ENCODE peak calls at places on chromosomes 4 and X, in eight cellular contexts. T is small intestine, J is mesenchymal stem cell, W is stomach, F is tibial nerve, H is WERI-Rb-1, Z is neural progenitor cell, X is heart right ventricle. N is an unnamed sample.

GRCh38 chr4:76518241-76518640 is 83.2 kb downstream of the SHROOM3 start:
- DNase-seq in J (no peak), F (no peak), Z (no peak), T (no peak), H (no peak), X (no peak), W (no peak), N (no peak)

GRCh38 chrX:10900585-10901289 is 210.4 kb upstream of the HCCS start:
- DNase-seq in H (no peak), T (peak; percentile 12), F (no peak), Z (no peak), J (peak; percentile 64), W (no peak), X (no peak), N (no peak)

GRCh38 chrX:74431807-74432206 is 10.5 kb downstream of the SLC16A2 start:
- DNase-seq in Z (peak; percentile 13), F (no peak), W (no peak), J (no peak), H (no peak), X (no peak), T (no peak), N (no peak)

GRCh38 chrX:34063616-34064015 is 68.5 kb downstream of the FAM47A start:
- DNase-seq in H (no peak), Z (no peak), J (peak; percentile 0), W (no peak), F (no peak), T (no peak), X (no peak), N (no peak)

GRCh38 chr4:187383181-187383580 is 612.4 kb upstream of the ZFP42 start:
- DNase-seq in H (no peak), X (no peak), F (no peak), T (no peak), J (no peak), W (no peak), Z (no peak), N (no peak)

GRCh38 chr4:38344929-38345328 is 319.1 kb upstream of the KLF3 start:
- DNase-seq in X (no peak), Z (no peak), W (no peak), T (no peak), J (peak; percentile 39), H (no peak), F (no peak), N (no peak)

GRCh38 chrX:37060999-37061398 is 52.8 kb downstream of the FAM47C start:
- DNase-seq in W (no peak), J (peak; percentile 33), X (no peak), T (peak; percentile 16), Z (peak; percentile 54), H (no peak), F (no peak), N (peak; percentile 8)

GRCh38 chr4:56757270-56757746 is 64.2 kb downstream of the SPINK2 start:
- DNase-seq in W (no peak), X (no peak), Z (no peak), J (peak; percentile 89), F (no peak), T (no peak), H (peak; percentile 53), N (no peak)

GRCh38 chrX:45847966-45848365 is 647.3 kb upstream of the DIPK2B start:
- DNase-seq in W (no peak), Z (no peak), H (no peak), F (no peak), T (no peak), J (peak; percentile 13), X (no peak), N (no peak)

GRCh38 chrX:129462707-129463106 is 60.6 kb downstream of the SMARCA1 start:
- DNase-seq in T (no peak), Z (no peak), H (no peak), W (no peak), F (no peak), J (no peak), X (no peak), N (no peak)

GRCh38 chrX:104156630-104157529 is at the start of gene SLC25A53:
- DNase-seq in Z (peak; percentile 91), J (peak; percentile 85), F (peak; percentile 69), T (peak; percentile 83), X (peak; percentile 71), H (peak; percentile 82), W (peak; percentile 75), N (peak; percentile 79)

GRCh38 chr4:183837222-183837621 is 67.9 kb upstream of the STOX2 start:
- DNase-seq in W (no peak), T (no peak), X (no peak), J (no peak), H (no peak), Z (no peak), F (no peak), N (no peak)

GRCh38 chr4:47482326-47482725 is 2.7 kb upstream of the ATP10D start:
- DNase-seq in W (no peak), Z (no peak), T (no peak), J (peak; percentile 63), F (no peak), X (no peak), H (no peak), N (no peak)

GRCh38 chrX:136619889-136620505 is 28.0 kb upstream of the CD40LG start:
- DNase-seq in J (no peak), H (no peak), W (no peak), Z (no peak), T (no peak), X (no peak), F (no peak), N (no peak)

GRCh38 chr4:1504786-1505500 is 98.7 kb upstream of the NKX1-1 start:
- DNase-seq in X (no peak), J (no peak), T (no peak), F (no peak), W (no peak), Z (no peak), H (peak; percentile 4), N (no peak)

GRCh38 chrX:124594017-124594651 is 247.8 kb downstream of the SH2D1A start:
- DNase-seq in X (no peak), Z (no peak), J (peak; percentile 16), F (no peak), H (no peak), W (no peak), T (no peak), N (no peak)

DNA sequence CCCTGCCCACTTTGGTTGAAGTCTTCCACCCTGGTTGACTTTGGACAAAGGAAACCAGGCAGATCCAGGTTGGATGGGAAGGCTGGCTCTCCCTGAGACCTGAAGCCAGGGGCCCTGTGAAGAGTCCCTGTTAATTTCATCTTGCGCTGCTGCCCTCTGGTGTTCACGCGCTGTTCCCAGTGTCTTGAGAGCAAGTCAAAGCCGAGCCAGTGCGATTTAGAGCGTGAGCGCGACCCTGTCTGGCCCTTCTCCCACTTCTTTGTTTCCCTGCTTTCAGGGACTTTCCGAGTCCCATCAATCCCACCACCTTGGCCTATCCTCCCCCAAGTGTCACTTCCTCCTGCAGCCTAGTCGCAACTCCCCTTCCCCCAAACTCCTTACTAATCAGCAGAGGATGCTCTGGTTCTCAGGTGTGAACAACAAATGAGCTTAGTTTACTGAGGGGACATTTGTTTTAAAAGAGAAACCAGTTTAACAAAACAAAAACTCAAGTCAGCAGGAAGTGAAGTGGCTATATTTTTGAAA is 25.8 kb upstream of the CHRNA9 start:
- DNase-seq in X (peak; percentile 86), H (peak; percentile 92), T (peak; percentile 87), F (peak; percentile 98), Z (peak; percentile 93), W (peak; percentile 95), J (peak; percentile 83), N (peak; percentile 90)
- H3K4me3 ChIP-seq in X (no peak overlapping the region), H (no peak overlapping the region), T (no peak overlapping the region), F (no peak overlapping the region), Z (no peak overlapping the region), W (no peak overlapping the region), J (no peak overlapping the region), N (peak overlapping the region; percentile 30)

GRCh38 chr4:14787221-14787620 is 215.1 kb upstream of the CPEB2 start:
- DNase-seq in X (no peak), H (no peak), J (no peak), T (no peak), F (no peak), W (no peak), Z (no peak), N (no peak)

GRCh38 chr4:14783011-14783877 is 219.0 kb upstream of the CPEB2 start:
- DNase-seq in W (no peak), H (no peak), F (no peak), T (no peak), Z (no peak), J (no peak), X (no peak), N (no peak)

GRCh38 chr4:14792702-14793227 is 209.5 kb upstream of the CPEB2 start:
- DNase-seq in Z (no peak), T (no peak), J (no peak), F (no peak), H (no peak), X (no peak), W (no peak), N (no peak)

GRCh38 chr4:14790487-14790886 is 211.8 kb upstream of the CPEB2 start:
- DNase-seq in H (no peak), Z (no peak), X (no peak), F (no peak), W (no peak), T (no peak), J (no peak), N (no peak)

DNA sequence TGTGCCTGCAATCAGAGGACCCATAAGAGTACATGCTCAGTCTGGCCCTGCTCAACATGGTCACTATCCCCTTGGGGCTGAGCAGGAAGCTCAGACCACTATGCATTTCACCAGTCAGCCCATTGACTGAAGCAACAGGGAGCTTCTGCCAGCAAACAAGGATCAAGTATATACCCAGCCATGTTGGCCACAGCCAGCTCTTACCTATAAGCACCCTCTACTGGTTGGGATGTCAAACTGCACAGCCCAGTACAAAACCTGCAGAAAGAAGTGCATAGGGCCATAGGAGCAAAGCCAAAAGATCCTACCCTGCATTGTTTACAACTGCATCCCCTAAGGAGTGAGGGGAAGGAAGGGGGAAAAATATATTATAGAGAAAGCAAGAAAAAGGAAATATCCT is 214.4 kb upstream of the CPEB2 start:
- DNase-seq in J (peak; percentile 45), T (peak; percentile 11), Z (no peak), X (no peak), F (no peak), W (no peak), H (peak; percentile 24), N (peak; percentile 16)
- H3K9me3 ChIP-seq in J (peaks cover 18% of the 10 kb centered on the region), T (no peaks in the 10 kb centered on the region), Z (peaks cover 7% of the 10 kb centered on the region), X (peaks cover 35% of the 10 kb centered on the region), F (no peaks in the 10 kb centered on the region), W (no peaks in the 10 kb centered on the region), H (peaks cover 7% of the 10 kb centered on the region), N (no peaks in the 10 kb centered on the region)

GRCh38 chrX:48848847-48849246 is 13.4 kb upstream of the PCSK1N start:
- DNase-seq in T (no peak), X (no peak), W (no peak), F (no peak), H (no peak), J (no peak), Z (no peak), N (no peak)
- H3K4me3 ChIP-seq in T (no peak overlapping the region), X (no peak overlapping the region), W (no peak overlapping the region), F (no peak overlapping the region), H (no peak overlapping the region), J (no peak overlapping the region), Z (no peak overlapping the region), N (no peak overlapping the region)

GRCh38 chrX:56505866-56506265 is 57.6 kb upstream of the UBQLN2 start:
- DNase-seq in W (no peak), F (no peak), J (no peak), T (no peak), H (no peak), Z (no peak), X (no peak), N (no peak)
- H3K9me3 ChIP-seq in W (peaks cover 31% of the 10 kb centered on the region), F (no peaks in the 10 kb centered on the region), J (peaks cover 3% of the 10 kb centered on the region), T (no peaks in the 10 kb centered on the region), H (no peaks in the 10 kb centered on the region), Z (no peaks in the 10 kb centered on the region), X (peaks cover 11% of the 10 kb centered on the region), N (no peaks in the 10 kb centered on the region)